ENCODE peak calls at places on chromosomes 6 and 20, in four cellular contexts. W is breast epithelium, U is HFF-Myc, O is fibroblast of mammary gland. S is an unnamed sample.

GRCh38 chr20:35823147-35823546 is 51.3 kb downstream of the PHF20 start:
- DNase-seq in U (no peak), O (no peak), W (no peak), S (no peak)

GRCh38 chr6:159977242-159978214 is 8.6 kb downstream of the IGF2R start:
- DNase-seq in W (no peak), U (no peak), O (peak; percentile 83), S (no peak)

GRCh38 chr20:26208296-26209091 is 511.8 kb upstream of the ZNF337 start:
- DNase-seq in W (peak; percentile 48), O (no peak), U (no peak), S (peak; percentile 65)

GRCh38 chr20:60214901-60215522 is 256.8 kb downstream of the CDH26 start:
- DNase-seq in U (peak; percentile 52), O (peak; percentile 35), W (no peak), S (no peak)

GRCh38 chr20:23622839-23623343 is 14.9 kb downstream of the CST3 start:
- DNase-seq in W (no peak), U (peak; percentile 57), O (peak; percentile 99), S (no peak)

GRCh38 chr6:109718991-109719390 is 27.9 kb downstream of the FIG4 start:
- DNase-seq in W (no peak), U (no peak), O (peak; percentile 30), S (no peak)

GRCh38 chr6:117472667-117473066 is 9.8 kb upstream of the DCBLD1 start:
- DNase-seq in O (no peak), W (no peak), U (no peak), S (no peak)

GRCh38 chr20:33211817-33212424 is 5.2 kb upstream of the BPIFA3 start:
- DNase-seq in U (peak; percentile 1), W (no peak), O (peak; percentile 44), S (no peak)

DNA sequence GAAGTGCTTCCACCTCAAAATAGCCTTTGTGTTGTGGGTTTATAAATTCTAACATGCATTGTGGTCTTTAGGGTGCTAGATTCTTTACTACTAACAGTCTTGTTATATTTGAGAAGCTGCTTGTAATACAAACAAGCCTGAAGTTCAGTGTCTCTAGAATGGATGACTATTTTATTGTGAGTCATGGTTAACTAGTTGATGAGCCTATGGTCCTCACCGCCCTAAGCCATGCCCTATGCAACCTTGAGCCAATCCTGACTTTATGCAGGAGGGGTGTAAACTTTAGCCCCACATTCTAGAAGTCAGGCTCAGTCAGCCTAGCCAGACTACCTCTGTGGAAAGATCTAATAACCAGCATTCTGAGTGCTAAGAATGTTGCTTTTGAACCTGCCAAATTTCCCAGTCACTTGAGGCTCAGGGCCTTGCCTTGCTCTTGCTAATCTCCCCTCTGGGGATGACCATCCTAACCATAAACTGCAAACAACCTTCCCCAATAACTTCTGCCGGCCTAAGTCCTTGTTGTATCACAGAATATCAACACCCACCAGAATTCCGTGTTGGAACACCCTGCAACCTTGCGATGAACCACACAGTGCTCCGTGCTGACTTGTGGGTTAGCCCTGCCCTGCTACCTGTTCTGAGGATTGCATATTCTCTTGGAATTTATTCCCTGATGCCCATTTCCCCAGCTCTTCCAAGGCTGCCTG is 71.6 kb upstream of the CEP85L start:
- DNase-seq in U (no peak), W (no peak), O (peak; percentile 46), S (no peak)
- TF ChIP-seq CTCF in U (no peak), W (no peak), O (no peak), S (no peak)

DNA sequence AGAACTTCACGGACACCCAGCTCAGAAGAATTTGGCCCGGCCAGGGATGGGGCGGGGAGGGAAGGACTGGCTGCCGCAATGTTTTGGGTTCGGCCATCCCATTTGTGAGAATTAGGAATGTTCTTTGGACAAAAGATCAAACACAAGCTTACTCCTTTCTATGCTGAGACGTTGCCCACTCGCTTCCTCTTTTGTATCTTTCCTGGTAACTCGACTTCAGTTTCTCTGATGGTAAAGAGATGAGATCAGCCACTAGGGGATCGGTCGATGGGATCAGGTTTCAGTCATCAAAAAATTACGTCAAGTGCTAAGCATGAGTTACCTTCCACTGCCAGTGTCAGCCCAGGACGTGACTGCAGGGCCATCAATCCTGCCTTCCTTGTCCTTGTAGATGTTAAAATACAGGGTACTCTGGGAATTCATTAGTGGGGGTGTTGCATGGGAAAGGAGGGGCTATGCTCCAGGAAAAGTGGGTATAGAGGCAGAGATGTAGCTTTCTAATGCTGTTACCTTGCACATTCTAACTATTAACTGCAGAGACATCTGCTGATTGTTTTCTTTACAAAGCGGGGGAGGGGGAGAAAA is 190.2 kb downstream of the TSHZ2 start:
- DNase-seq in O (peak; percentile 93), U (no peak), W (no peak), S (peak; percentile 71)
- TF ChIP-seq CTCF in O (peak; percentile 33), U (no peak), W (peak; percentile 70), S (peak; percentile 74)

GRCh38 chr6:33171096-33171888 is 21.0 kb downstream of the COL11A2 start:
- DNase-seq in U (no peak), O (no peak), W (peak; percentile 47), S (no peak)

GRCh38 chr6:33171889-33172203 is 20.4 kb downstream of the COL11A2 start:
- DNase-seq in O (no peak), W (no peak), U (no peak), S (no peak)

GRCh38 chr6:33170176-33171095 is 21.8 kb downstream of the COL11A2 start:
- DNase-seq in U (no peak), W (peak; percentile 40), O (no peak), S (no peak)

GRCh38 chr6:33173228-33174180 is 18.8 kb downstream of the COL11A2 start:
- DNase-seq in U (no peak), W (no peak), O (no peak), S (no peak)

DNA sequence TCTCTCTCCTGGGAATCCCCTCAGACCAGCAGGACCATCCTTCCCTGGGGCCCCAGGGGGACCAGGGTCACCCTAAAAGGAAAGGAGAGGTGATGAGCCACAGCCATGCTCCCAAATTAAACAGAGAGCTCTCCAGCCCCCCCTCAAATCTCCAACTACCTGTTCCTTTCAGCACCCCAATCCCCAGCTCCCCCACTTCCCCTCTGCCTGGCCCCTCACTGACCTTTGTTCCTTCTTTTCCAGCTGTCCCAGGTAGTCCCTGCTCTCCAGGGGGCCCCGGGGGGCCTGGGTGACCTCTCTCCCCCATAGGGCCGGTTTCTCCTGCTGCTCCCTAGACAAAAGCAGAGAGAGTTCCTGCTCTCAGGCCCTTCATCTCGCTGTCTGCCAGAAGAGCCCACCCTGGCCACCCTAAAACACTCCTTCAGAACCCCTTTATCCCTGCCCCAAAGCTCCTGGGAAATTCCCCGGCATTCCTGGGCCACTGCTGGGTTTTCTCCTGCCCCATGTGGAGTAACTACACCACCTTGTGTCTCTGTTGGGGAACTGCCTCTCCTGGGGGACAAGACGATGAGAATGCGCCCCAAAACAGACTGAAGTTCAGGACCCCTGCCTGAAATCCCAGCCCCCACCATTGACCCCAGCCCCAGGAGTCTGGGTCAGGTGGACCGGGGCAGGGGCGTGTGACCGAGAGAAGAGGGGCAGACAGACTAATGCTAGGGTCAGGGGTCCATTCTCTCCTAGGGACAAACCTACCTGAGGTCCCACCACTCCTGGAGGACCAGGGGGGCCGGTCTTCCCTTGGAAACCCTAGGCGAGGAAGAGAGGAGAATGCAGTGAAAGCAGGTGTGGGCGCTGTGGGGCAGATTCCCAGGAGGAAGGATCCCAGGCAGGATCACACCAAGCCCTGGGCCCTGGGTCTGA is 19.7 kb downstream of the COL11A2 start:
- DNase-seq in U (no peak), O (peak; percentile 31), W (peak; percentile 45), S (no peak)
- TF ChIP-seq CTCF in U (peak; percentile 63), O (peak; percentile 50), W (peak; percentile 58), S (peak; percentile 52)

DNA sequence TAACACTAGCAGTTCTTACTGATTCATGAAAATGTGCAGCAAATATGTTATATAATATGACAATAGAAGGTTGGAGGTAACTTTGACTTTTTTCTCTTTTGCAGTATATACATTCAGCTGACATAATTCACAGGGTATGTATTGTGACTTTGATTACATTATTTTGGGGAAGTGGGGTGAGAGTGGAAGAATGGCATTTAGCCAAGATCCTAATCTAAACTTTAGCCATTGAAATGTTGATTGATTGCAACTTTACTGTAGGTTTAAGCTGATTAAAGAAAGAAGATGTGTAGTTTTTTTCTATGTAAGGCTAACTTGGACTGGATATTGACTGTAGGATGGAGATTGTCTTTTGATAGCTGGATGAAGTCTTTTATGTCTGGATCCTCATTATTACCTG is 46.0 kb downstream of the MAPK14 start:
- DNase-seq in U (no peak), W (no peak), O (no peak), S (no peak)
- TF ChIP-seq CTCF in U (no peak), W (no peak), O (peak; percentile 2), S (peak; percentile 25)

GRCh38 chr6:153816306-153816845 is 222.7 kb upstream of the OPRM1 start:
- DNase-seq in W (no peak), O (no peak), U (no peak), S (no peak)

GRCh38 chr6:153814136-153814535 is 224.9 kb upstream of the OPRM1 start:
- DNase-seq in W (no peak), O (no peak), U (no peak), S (no peak)
- TF ChIP-seq CTCF in W (no peak), O (no peak), U (no peak), S (peak; percentile 48)

S was measured in type B pancreatic cell.